ENCODE peak calls at places on chromosome 11, in five cellular contexts. G is foreskin fibroblast, B is A549, J is fibroblast of lung, N is neuronal stem cell. E is an unnamed sample.

GRCh38 chr11:107957109-107957588 is 28.9 kb downstream of the RAB39A start:
- DNase-seq in G (peak; percentile 71), B (no peak), J (no peak), N (no peak), E (no peak)

GRCh38 chr11:9203715-9204311 is 61.3 kb downstream of the DENND5A start:
- DNase-seq in J (no peak), G (no peak), N (no peak), B (no peak), E (peak; percentile 48)

GRCh38 chr11:28938091-28938490 is 829.9 kb downstream of the METTL15 start:
- DNase-seq in B (no peak), J (no peak), N (no peak), G (no peak), E (no peak)

GRCh38 chr11:44938066-44938691 is 12.5 kb downstream of the TP53I11 start:
- DNase-seq in J (no peak), N (no peak), B (no peak), G (no peak), E (no peak)

GRCh38 chr11:8709777-8710176 is 27.2 kb downstream of the RPL27A start:
- DNase-seq in G (no peak), N (no peak), J (no peak), B (no peak), E (no peak)

GRCh38 chr11:44760917-44761545 is 34.3 kb downstream of the TSPAN18 start:
- DNase-seq in G (peak; percentile 78), B (peak; percentile 71), N (peak; percentile 69), J (peak; percentile 94), E (no peak)

GRCh38 chr11:76610871-76611475 is 59.6 kb downstream of the LRRC32 start:
- DNase-seq in N (no peak), B (no peak), G (no peak), J (no peak), E (no peak)

GRCh38 chr11:117786099-117786870 is 10.7 kb downstream of the DSCAML1 start:
- DNase-seq in N (no peak), J (no peak), B (peak; percentile 36), G (peak; percentile 8), E (no peak)

GRCh38 chr11:37718431-37718999 is 1120.5 kb upstream of the RAG2 start:
- DNase-seq in N (no peak), B (no peak), G (peak; percentile 53), J (no peak), E (no peak)

GRCh38 chr11:81165164-81165563 is 1568.5 kb downstream of the FAM181B start:
- DNase-seq in B (no peak), N (no peak), J (no peak), G (no peak), E (peak; percentile 42)

GRCh38 chr11:126636911-126637799 is 281.7 kb downstream of the ST3GAL4 start:
- DNase-seq in N (no peak), G (peak; percentile 73), J (peak; percentile 90), B (peak; percentile 18), E (no peak)

GRCh38 chr11:1733009-1733715 is 17.2 kb downstream of the IFITM10 start:
- DNase-seq in G (no peak), B (no peak), N (no peak), J (no peak), E (peak; percentile 22)

GRCh38 chr11:64120951-64121569 is 44.9 kb downstream of the MACROD1 start:
- DNase-seq in B (no peak), G (peak; percentile 19), N (no peak), J (peak; percentile 39), E (no peak)

GRCh38 chr11:20669833-20670684 is 673 bp downstream of the NELL1 start:
- DNase-seq in J (no peak), N (no peak), G (no peak), B (no peak), E (no peak)

GRCh38 chr11:114133548-114134329 is 74.2 kb downstream of the ZBTB16 start:
- DNase-seq in N (no peak), J (no peak), B (no peak), G (no peak), E (no peak)

DNA sequence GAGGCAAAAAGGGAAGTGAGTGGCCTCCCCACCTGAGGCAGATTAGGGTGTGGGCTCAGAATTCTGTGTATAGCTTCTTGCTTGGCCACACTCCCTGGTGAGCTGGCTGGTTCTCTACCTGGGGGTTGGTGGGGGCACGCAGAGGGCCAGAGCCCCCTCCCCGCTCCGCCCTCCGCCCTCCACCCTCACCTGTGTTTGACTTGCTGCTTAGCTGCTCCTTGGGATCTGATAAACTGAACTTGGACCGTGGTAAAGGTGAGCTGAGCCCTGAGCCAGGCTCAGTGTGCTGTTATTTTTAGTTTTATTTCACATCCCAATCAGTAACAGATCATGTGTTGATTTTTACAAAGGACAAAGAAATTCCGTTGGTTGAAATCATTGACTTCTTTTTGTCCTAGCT is 1.9 kb downstream of the OVOL1 start:
- DNase-seq in B (no peak), J (no peak), N (no peak), G (no peak), E (no peak)
- H3K4me3 ChIP-seq in B (no peak overlapping the region), J (no peak overlapping the region), N (no peak overlapping the region), G (no peak overlapping the region), E (peak overlapping the region; percentile 85)

GRCh38 chr11:92969634-92970347 is at the start of gene MTNR1B:
- DNase-seq in B (no peak), G (no peak), N (peak; percentile 6), J (no peak), E (no peak)

GRCh38 chr11:92967178-92967577 is 2.3 kb upstream of the MTNR1B start:
- DNase-seq in B (no peak), G (no peak), J (no peak), N (no peak), E (no peak)

GRCh38 chr11:92965196-92965595 is 4.3 kb upstream of the MTNR1B start:
- DNase-seq in J (no peak), N (no peak), B (no peak), G (no peak), E (no peak)

GRCh38 chr11:92972248-92972647 is 2.8 kb downstream of the MTNR1B start:
- DNase-seq in J (no peak), G (no peak), B (no peak), N (no peak), E (no peak)

DNA sequence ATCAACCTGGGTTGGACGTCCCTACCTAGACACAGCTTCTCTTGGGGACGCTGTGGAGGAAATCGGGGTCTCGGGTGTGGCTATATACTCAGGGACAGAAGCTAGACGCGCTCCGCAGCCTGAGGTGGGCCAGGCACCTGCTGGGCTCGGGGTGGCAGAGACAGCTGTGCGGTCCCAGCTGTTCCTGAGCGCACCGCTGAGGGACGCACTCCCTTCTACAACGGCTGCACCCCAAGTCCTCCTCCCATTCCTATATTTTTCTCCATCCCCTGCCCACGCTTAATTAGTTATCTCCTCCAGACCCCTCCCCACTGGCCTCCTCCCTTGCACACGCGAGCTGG is 188 bp upstream of the MTNR1B start:
- DNase-seq in N (no peak), B (no peak), J (no peak), G (no peak), E (no peak)
- H3K4me3 ChIP-seq in N (peak overlapping the region; percentile 66), B (no peak overlapping the region), J (peak overlapping the region; percentile 20), G (no peak overlapping the region), E (no peak overlapping the region)

DNA sequence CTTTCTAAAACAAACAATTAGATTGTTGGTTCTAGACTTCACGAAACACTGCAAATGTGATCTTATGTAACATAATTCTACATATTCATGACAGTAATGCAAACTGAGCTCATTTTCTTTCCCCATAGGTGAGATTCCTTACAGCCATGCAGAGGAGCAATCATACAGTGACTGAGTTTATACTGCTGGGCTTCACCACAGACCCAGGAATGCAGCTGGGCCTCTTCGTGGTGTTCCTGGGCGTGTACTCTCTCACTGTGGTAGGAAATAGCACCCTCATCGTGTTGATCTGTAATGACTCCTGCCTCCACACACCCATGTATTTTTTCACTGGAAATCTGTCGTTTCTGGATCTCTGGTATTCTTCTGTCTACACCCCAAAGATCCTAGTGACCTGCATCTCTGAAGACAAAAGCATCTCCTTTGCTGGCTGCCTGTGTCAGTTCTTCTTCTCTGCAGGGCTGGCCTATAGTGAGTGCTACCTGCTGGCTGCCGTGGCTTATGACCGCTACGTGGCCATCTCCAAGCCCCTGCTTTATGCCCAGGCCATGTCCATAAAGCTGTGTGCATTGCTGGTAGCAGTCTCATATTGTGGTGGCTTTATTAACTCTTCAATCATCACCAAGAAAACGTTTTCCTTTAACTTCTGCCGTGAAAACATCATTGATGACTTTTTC is 1.5 kb downstream of the OR9G1 start:
- DNase-seq in G (no peak), N (no peak), B (no peak), J (no peak), E (no peak)
- H3K4me3 ChIP-seq in G (no peak overlapping the region), N (no peak overlapping the region), B (no peak overlapping the region), J (no peak overlapping the region), E (no peak overlapping the region)

GRCh38 chr11:3159296-3160190 is 5.6 kb downstream of the OSBPL5 start:
- DNase-seq in N (no peak), B (no peak), G (peak; percentile 65), J (no peak), E (no peak)
- H3K4me3 ChIP-seq in N (peak overlapping the region; percentile 75), B (no peak overlapping the region), G (peak overlapping the region; percentile 55), J (peak overlapping the region; percentile 62), E (no peak overlapping the region)

GRCh38 chr11:57792060-57792541 is 30.5 kb downstream of the CTNND1 start:
- DNase-seq in N (no peak), B (no peak), G (no peak), J (peak; percentile 72), E (no peak)
- H3K4me3 ChIP-seq in N (no peak overlapping the region), B (no peak overlapping the region), G (no peak overlapping the region), J (no peak overlapping the region), E (no peak overlapping the region)

GRCh38 chr11:47071871-47072270 is 104.8 kb downstream of the ARFGAP2 start:
- DNase-seq in J (no peak), N (no peak), G (no peak), B (no peak), E (no peak)
- H3K4me3 ChIP-seq in J (no peak overlapping the region), N (no peak overlapping the region), G (no peak overlapping the region), B (no peak overlapping the region), E (no peak overlapping the region)

GRCh38 chr11:33935466-33935865 is 43.6 kb upstream of the LMO2 start:
- DNase-seq in N (no peak), B (no peak), G (no peak), J (no peak), E (no peak)
- H3K4me3 ChIP-seq in N (no peak overlapping the region), B (no peak overlapping the region), G (no peak overlapping the region), J (no peak overlapping the region), E (no peak overlapping the region)

GRCh38 chr11:125404811-125405481 is 91.1 kb downstream of the FEZ1 start:
- DNase-seq in J (peak; percentile 42), N (peak; percentile 71), B (peak; percentile 43), G (peak; percentile 77), E (peak; percentile 90)
- H3K4me3 ChIP-seq in J (no peak overlapping the region), N (no peak overlapping the region), B (no peak overlapping the region), G (no peak overlapping the region), E (no peak overlapping the region)

GRCh38 chr11:109490953-109491733 is 69.2 kb downstream of the C11orf87 start:
- DNase-seq in G (no peak), B (no peak), J (peak; percentile 77), N (no peak), E (no peak)

GRCh38 chr11:109480251-109480650 is 58.3 kb downstream of the C11orf87 start:
- DNase-seq in B (no peak), G (no peak), N (no peak), J (no peak), E (no peak)

GRCh38 chr11:109486129-109486528 is 64.1 kb downstream of the C11orf87 start:
- DNase-seq in B (no peak), J (no peak), N (no peak), G (no peak), E (no peak)
- H3K4me3 ChIP-seq in B (no peak overlapping the region), J (no peak overlapping the region), N (no peak overlapping the region), G (no peak overlapping the region), E (no peak overlapping the region)

GRCh38 chr11:68481579-68482240 is 21.2 kb downstream of the PPP6R3 start:
- DNase-seq in J (no peak), G (no peak), B (no peak), N (no peak), E (no peak)
- H3K4me3 ChIP-seq in J (no peak overlapping the region), G (no peak overlapping the region), B (no peak overlapping the region), N (no peak overlapping the region), E (no peak overlapping the region)